ENCODE peak calls at places on chromosomes 3 and 15, in ten cellular contexts. L, O, Y, M, P, F, G, W, B and H are unnamed samples.

GRCh38 chr15:85620321-85621044 is 174.2 kb downstream of the KLHL25 start:
- DNase-seq in L (peak; percentile 91), O (no peak), Y (no peak), M (no peak), P (peak; percentile 84), F (no peak), G (peak; percentile 40), W (no peak), B (peak; percentile 73), H (no peak)

GRCh38 chr15:65044724-65045481 is at the start of gene SLC51B:
- DNase-seq in L (no peak), O (peak; percentile 75), Y (no peak), M (no peak), P (no peak), F (no peak), G (no peak), W (no peak), B (no peak), H (no peak)

GRCh38 chr3:169207089-169207488 is 456.4 kb downstream of the MECOM start:
- DNase-seq in L (no peak), O (no peak), Y (no peak), M (no peak), P (no peak), F (no peak), G (no peak), W (no peak), B (no peak), H (no peak)

GRCh38 chr3:187247398-187247797 is 44.1 kb downstream of the MASP1 start:
- DNase-seq in L (no peak), O (no peak), Y (no peak), M (no peak), P (no peak), F (no peak), G (no peak), W (no peak), B (no peak), H (no peak)

GRCh38 chr3:71502066-71502465 is 81.5 kb downstream of the FOXP1 start:
- DNase-seq in L (no peak), O (no peak), Y (no peak), M (no peak), P (no peak), F (no peak), G (no peak), W (no peak), B (no peak), H (no peak)

GRCh38 chr3:159941043-159941994 is 47.3 kb upstream of the IL12A start:
- DNase-seq in L (peak; percentile 27), O (no peak), Y (peak; percentile 72), M (no peak), P (no peak), F (no peak), G (peak; percentile 75), W (no peak), B (peak; percentile 16), H (no peak)

GRCh38 chr3:27623085-27623753 is 98.9 kb downstream of the EOMES start:
- DNase-seq in L (peak; percentile 30), O (no peak), Y (peak; percentile 77), M (no peak), P (no peak), F (no peak), G (no peak), W (no peak), B (peak; percentile 28), H (no peak)

GRCh38 chr3:50655009-50655830 is 19.5 kb upstream of the DOCK3 start:
- DNase-seq in L (peak; percentile 64), O (no peak), Y (no peak), M (no peak), P (no peak), F (no peak), G (peak; percentile 12), W (no peak), B (peak; percentile 13), H (no peak)

GRCh38 chr3:56921573-56922571 is 120.1 kb upstream of the ARHGEF3 start:
- DNase-seq in L (peak; percentile 45), O (no peak), Y (no peak), M (no peak), P (peak; percentile 79), F (no peak), G (no peak), W (no peak), B (peak; percentile 71), H (no peak)

GRCh38 chr3:5140230-5140621 is 18.1 kb downstream of the ARL8B start:
- DNase-seq in L (no peak), O (no peak), Y (no peak), M (no peak), P (no peak), F (no peak), G (no peak), W (no peak), B (no peak), H (peak; percentile 5)

GRCh38 chr3:5145120-5145519 is 23.0 kb downstream of the ARL8B start:
- DNase-seq in L (no peak), O (no peak), Y (no peak), M (no peak), P (no peak), F (no peak), G (no peak), W (no peak), B (no peak), H (no peak)

GRCh38 chr3:5143459-5143858 is 21.4 kb downstream of the ARL8B start:
- DNase-seq in L (no peak), O (no peak), Y (no peak), M (no peak), P (no peak), F (no peak), G (no peak), W (no peak), B (no peak), H (no peak)

GRCh38 chr3:5144316-5144994 is 22.4 kb downstream of the ARL8B start:
- DNase-seq in L (no peak), O (no peak), Y (peak; percentile 76), M (no peak), P (no peak), F (no peak), G (peak; percentile 55), W (no peak), B (no peak), H (no peak)

DNA sequence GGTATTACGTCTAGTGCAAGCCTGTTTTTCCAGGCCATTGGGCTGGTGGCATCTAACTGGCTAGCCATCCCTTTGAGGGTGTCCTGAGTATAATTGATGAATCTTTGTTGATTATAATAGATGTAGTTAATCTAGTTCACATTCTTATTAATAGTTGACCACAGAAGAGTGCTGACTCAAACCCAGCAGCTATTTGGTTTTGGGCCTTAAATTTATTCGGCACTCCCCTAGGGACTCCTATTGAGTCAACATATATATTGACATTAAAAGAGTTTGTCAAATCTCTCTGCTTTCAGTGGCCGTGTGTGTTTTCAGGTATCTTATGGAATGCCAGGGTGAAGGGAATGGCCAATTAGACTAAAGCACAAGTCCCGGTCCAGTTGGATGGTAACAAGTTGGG is 19.7 kb downstream of the ARL8B start:
- DNase-seq in L (no peak), O (no peak), Y (no peak), M (no peak), P (no peak), F (no peak), G (no peak), W (no peak), B (no peak), H (peak; percentile 3)
- H3K4me1 ChIP-seq in L (peaks cover 31% of the 10 kb centered on the region), O (peaks cover 22% of the 10 kb centered on the region), Y (peaks cover 41% of the 10 kb centered on the region), M (no peaks in the 10 kb centered on the region), P (peaks cover 12% of the 10 kb centered on the region), F (no peaks in the 10 kb centered on the region), G (peaks cover 41% of the 10 kb centered on the region), W (no peaks in the 10 kb centered on the region), B (peaks cover 8% of the 10 kb centered on the region), H (no peaks in the 10 kb centered on the region)

GRCh38 chr3:102006812-102007485 is 157.6 kb downstream of the NFKBIZ start:
- DNase-seq in L (peak; percentile 95), O (no peak), Y (peak; percentile 95), M (no peak), P (peak; percentile 97), F (no peak), G (peak; percentile 84), W (no peak), B (peak; percentile 96), H (no peak)
- H3K9ac ChIP-seq in L (peak overlapping the region; percentile 45), O (no peak overlapping the region), Y (peak overlapping the region; percentile 62), M (no peak overlapping the region), P (peak overlapping the region; percentile 7), F (no peak overlapping the region), G (peak overlapping the region; percentile 10), W (no peak overlapping the region), B (no peak overlapping the region), H (no peak overlapping the region)

GRCh38 chr3:113268917-113269316 is 57.6 kb downstream of the BOC start:
- DNase-seq in L (no peak), O (no peak), Y (no peak), M (no peak), P (no peak), F (no peak), G (no peak), W (no peak), B (no peak), H (no peak)

GRCh38 chr3:113264741-113265140 is 53.4 kb downstream of the BOC start:
- DNase-seq in L (no peak), O (peak; percentile 69), Y (no peak), M (no peak), P (no peak), F (no peak), G (no peak), W (peak; percentile 72), B (no peak), H (no peak)

GRCh38 chr3:113265281-113265680 is 53.9 kb downstream of the BOC start:
- DNase-seq in L (no peak), O (peak; percentile 59), Y (no peak), M (no peak), P (no peak), F (no peak), G (no peak), W (peak; percentile 49), B (no peak), H (no peak)

GRCh38 chr3:113268306-113268705 is 56.9 kb downstream of the BOC start:
- DNase-seq in L (no peak), O (no peak), Y (no peak), M (no peak), P (no peak), F (no peak), G (no peak), W (no peak), B (no peak), H (no peak)

GRCh38 chr3:113266738-113267137 is 55.4 kb downstream of the BOC start:
- DNase-seq in L (no peak), O (no peak), Y (no peak), M (no peak), P (no peak), F (no peak), G (no peak), W (peak; percentile 47), B (no peak), H (peak; percentile 43)
- H3K4me1 ChIP-seq in L (peaks cover under 1% of the 10 kb centered on the region), O (no peaks in the 10 kb centered on the region), Y (no peaks in the 10 kb centered on the region), M (peaks cover 53% of the 10 kb centered on the region), P (no peaks in the 10 kb centered on the region), F (peaks cover 13% of the 10 kb centered on the region), G (peaks cover 20% of the 10 kb centered on the region), W (peaks cover 68% of the 10 kb centered on the region), B (no peaks in the 10 kb centered on the region), H (peaks cover 25% of the 10 kb centered on the region)

DNA sequence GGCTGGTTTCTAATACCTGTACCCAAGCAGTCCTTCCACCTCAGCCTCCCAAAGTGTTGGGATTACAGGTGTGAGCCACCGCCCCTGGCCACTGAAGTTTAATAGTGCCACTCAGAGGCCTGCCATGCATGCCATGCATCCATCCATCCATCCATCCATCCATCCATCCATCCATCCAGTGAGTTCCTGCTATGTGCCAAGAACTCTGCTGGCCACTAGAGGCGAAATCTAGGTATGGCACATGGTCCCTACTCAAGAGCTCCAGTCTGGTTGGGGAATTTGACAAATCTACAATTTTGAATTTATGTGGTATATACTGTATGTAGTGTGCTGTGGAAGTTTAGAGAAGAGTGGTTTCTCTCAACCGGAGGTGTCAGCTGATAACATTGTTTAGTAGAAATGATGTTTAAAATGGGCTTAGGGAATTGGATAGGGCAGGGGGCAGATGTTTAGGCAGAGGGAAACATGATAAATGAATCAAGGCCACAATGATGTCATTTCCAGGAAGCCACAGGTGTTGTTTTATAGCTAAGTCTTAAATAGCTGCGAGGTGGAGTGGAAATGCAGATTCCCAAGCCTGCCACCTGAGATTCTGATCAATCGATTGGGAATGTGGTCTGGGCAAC is 384.4 kb upstream of the C2CD4B start:
- DNase-seq in L (peak; percentile 36), O (no peak), Y (peak; percentile 48), M (no peak), P (no peak), F (no peak), G (peak; percentile 9), W (peak; percentile 56), B (peak; percentile 33), H (peak; percentile 76)
- H3K9ac ChIP-seq in L (no peak overlapping the region), O (no peak overlapping the region), Y (no peak overlapping the region), M (no peak overlapping the region), P (no peak overlapping the region), F (no peak overlapping the region), G (no peak overlapping the region), W (no peak overlapping the region), B (no peak overlapping the region), H (no peak overlapping the region)